ENCODE peak calls at places on chromosomes 16 and 17, in nine cellular contexts. One of them, this sample, is unnamed.

GRCh38 chr17:30472238-30472890 is 4.8 kb upstream of the GOSR1 start:
- DNase-seq in transverse colon: no peak
- DNase-seq in SK-N-SH: no peak
- DNase-seq in HepG2: no peak
- DNase-seq in HCT116: no peak
- DNase-seq in stomach: no peak
- DNase-seq in prostate gland: peak; percentile 10
- DNase-seq in H1: no peak
- DNase-seq in K562: no peak
- DNase-seq in this sample: no peak

GRCh38 chr17:9531080-9531479 is 44.5 kb downstream of the STX8 start:
- DNase-seq in transverse colon: no peak
- DNase-seq in SK-N-SH: no peak
- DNase-seq in HepG2: no peak
- DNase-seq in HCT116: no peak
- DNase-seq in stomach: no peak
- DNase-seq in prostate gland: no peak
- DNase-seq in H1: no peak
- DNase-seq in K562: no peak
- DNase-seq in this sample: no peak

GRCh38 chr17:80133626-80133970 is 13.3 kb downstream of the EIF4A3 start:
- DNase-seq in transverse colon: no peak
- DNase-seq in SK-N-SH: no peak
- DNase-seq in HepG2: no peak
- DNase-seq in HCT116: no peak
- DNase-seq in stomach: no peak
- DNase-seq in prostate gland: peak; percentile 48
- DNase-seq in H1: no peak
- DNase-seq in K562: no peak
- DNase-seq in this sample: no peak

GRCh38 chr16:68760671-68761275 is 23.7 kb downstream of the CDH1 start:
- DNase-seq in transverse colon: peak; percentile 41
- DNase-seq in SK-N-SH: no peak
- DNase-seq in HepG2: peak; percentile 87
- DNase-seq in HCT116: no peak
- DNase-seq in stomach: no peak
- DNase-seq in prostate gland: no peak
- DNase-seq in H1: no peak
- DNase-seq in K562: peak; percentile 45
- DNase-seq in this sample: no peak

GRCh38 chr16:86901483-86901882 is 323.1 kb downstream of the FOXL1 start:
- DNase-seq in transverse colon: no peak
- DNase-seq in SK-N-SH: no peak
- DNase-seq in HepG2: no peak
- DNase-seq in HCT116: no peak
- DNase-seq in stomach: no peak
- DNase-seq in prostate gland: no peak
- DNase-seq in H1: no peak
- DNase-seq in K562: no peak
- DNase-seq in this sample: no peak

GRCh38 chr16:11135167-11135973 is 120.6 kb downstream of the SOCS1 start:
- DNase-seq in transverse colon: no peak
- DNase-seq in SK-N-SH: no peak
- DNase-seq in HepG2: no peak
- DNase-seq in HCT116: no peak
- DNase-seq in stomach: no peak
- DNase-seq in prostate gland: no peak
- DNase-seq in H1: no peak
- DNase-seq in K562: no peak
- DNase-seq in this sample: no peak

GRCh38 chr16:50259334-50260205 is 6.8 kb upstream of the ADCY7 start:
- DNase-seq in transverse colon: peak; percentile 38
- DNase-seq in SK-N-SH: peak; percentile 53
- DNase-seq in HepG2: no peak
- DNase-seq in HCT116: no peak
- DNase-seq in stomach: peak; percentile 26
- DNase-seq in prostate gland: no peak
- DNase-seq in H1: no peak
- DNase-seq in K562: no peak
- DNase-seq in this sample: no peak

GRCh38 chr17:82124101-82124500 is 26.1 kb upstream of the FASN start:
- DNase-seq in transverse colon: no peak
- DNase-seq in SK-N-SH: no peak
- DNase-seq in HepG2: no peak
- DNase-seq in HCT116: no peak
- DNase-seq in stomach: no peak
- DNase-seq in prostate gland: no peak
- DNase-seq in H1: no peak
- DNase-seq in K562: no peak
- DNase-seq in this sample: no peak

GRCh38 chr17:35801583-35802224 is 6.3 kb upstream of the MMP28 start:
- DNase-seq in transverse colon: peak; percentile 81
- DNase-seq in SK-N-SH: peak; percentile 83
- DNase-seq in HepG2: no peak
- DNase-seq in HCT116: no peak
- DNase-seq in stomach: peak; percentile 72
- DNase-seq in prostate gland: peak; percentile 82
- DNase-seq in H1: no peak
- DNase-seq in K562: peak; percentile 30
- DNase-seq in this sample: no peak

GRCh38 chr16:87945351-87946042 is 5.7 kb upstream of the BANP start:
- DNase-seq in transverse colon: peak; percentile 80
- DNase-seq in SK-N-SH: peak; percentile 90
- DNase-seq in HepG2: no peak
- DNase-seq in HCT116: peak; percentile 90
- DNase-seq in stomach: peak; percentile 78
- DNase-seq in prostate gland: peak; percentile 83
- DNase-seq in H1: no peak
- DNase-seq in K562: no peak
- DNase-seq in this sample: no peak

GRCh38 chr17:285751-286422 is 66.7 kb downstream of the RPH3AL start:
- DNase-seq in transverse colon: no peak
- DNase-seq in SK-N-SH: no peak
- DNase-seq in HepG2: no peak
- DNase-seq in HCT116: no peak
- DNase-seq in stomach: no peak
- DNase-seq in prostate gland: no peak
- DNase-seq in H1: peak; percentile 61
- DNase-seq in K562: no peak
- DNase-seq in this sample: no peak

GRCh38 chr16:56822966-56823739 is 41.9 kb upstream of the SLC12A3 start:
- DNase-seq in transverse colon: no peak
- DNase-seq in SK-N-SH: no peak
- DNase-seq in HepG2: no peak
- DNase-seq in HCT116: no peak
- DNase-seq in stomach: no peak
- DNase-seq in prostate gland: no peak
- DNase-seq in H1: no peak
- DNase-seq in K562: no peak
- DNase-seq in this sample: no peak

GRCh38 chr17:10118788-10119130 is 79.6 kb downstream of the GAS7 start:
- DNase-seq in transverse colon: no peak
- DNase-seq in SK-N-SH: no peak
- DNase-seq in HepG2: no peak
- DNase-seq in HCT116: no peak
- DNase-seq in stomach: no peak
- DNase-seq in prostate gland: no peak
- DNase-seq in H1: no peak
- DNase-seq in K562: no peak
- DNase-seq in this sample: no peak

GRCh38 chr17:22266231-22266630 is 573.9 kb downstream of the KCNJ18 start:
- DNase-seq in transverse colon: no peak
- DNase-seq in SK-N-SH: peak; percentile 71
- DNase-seq in HepG2: no peak
- DNase-seq in HCT116: no peak
- DNase-seq in stomach: peak; percentile 17
- DNase-seq in prostate gland: no peak
- DNase-seq in H1: no peak
- DNase-seq in K562: peak; percentile 53
- DNase-seq in this sample: no peak

GRCh38 chr17:22268912-22269220 is 576.5 kb downstream of the KCNJ18 start:
- DNase-seq in transverse colon: no peak
- DNase-seq in SK-N-SH: no peak
- DNase-seq in HepG2: no peak
- DNase-seq in HCT116: no peak
- DNase-seq in stomach: peak; percentile 10
- DNase-seq in prostate gland: no peak
- DNase-seq in H1: no peak
- DNase-seq in K562: no peak
- DNase-seq in this sample: no peak

GRCh38 chr17:22270381-22270780 is 578.1 kb downstream of the KCNJ18 start:
- DNase-seq in transverse colon: no peak
- DNase-seq in SK-N-SH: no peak
- DNase-seq in HepG2: no peak
- DNase-seq in HCT116: no peak
- DNase-seq in stomach: no peak
- DNase-seq in prostate gland: no peak
- DNase-seq in H1: no peak
- DNase-seq in K562: no peak
- DNase-seq in this sample: no peak

GRCh38 chr17:22267019-22267418 is 574.7 kb downstream of the KCNJ18 start:
- DNase-seq in transverse colon: no peak
- DNase-seq in SK-N-SH: no peak
- DNase-seq in HepG2: no peak
- DNase-seq in HCT116: no peak
- DNase-seq in stomach: no peak
- DNase-seq in prostate gland: no peak
- DNase-seq in H1: no peak
- DNase-seq in K562: no peak
- DNase-seq in this sample: no peak

GRCh38 chr17:22268214-22268911 is 576.0 kb downstream of the KCNJ18 start:
- DNase-seq in transverse colon: no peak
- DNase-seq in SK-N-SH: peak; percentile 69
- DNase-seq in HepG2: no peak
- DNase-seq in HCT116: no peak
- DNase-seq in stomach: peak; percentile 24
- DNase-seq in prostate gland: no peak
- DNase-seq in H1: no peak
- DNase-seq in K562: peak; percentile 29
- DNase-seq in this sample: no peak
- H3K9me3 ChIP-seq in transverse colon: no peaks in the 10 kb centered on the region
- H3K9me3 ChIP-seq in SK-N-SH: no peaks in the 10 kb centered on the region
- H3K9me3 ChIP-seq in HepG2: no peaks in the 10 kb centered on the region
- H3K9me3 ChIP-seq in HCT116: peaks cover 28% of the 10 kb centered on the region
- H3K9me3 ChIP-seq in stomach: peaks cover 10% of the 10 kb centered on the region
- H3K9me3 ChIP-seq in prostate gland: no peaks in the 10 kb centered on the region
- H3K9me3 ChIP-seq in H1: peaks cover 64% of the 10 kb centered on the region
- H3K9me3 ChIP-seq in K562: no peaks in the 10 kb centered on the region
- H3K9me3 ChIP-seq in this sample: no peaks in the 10 kb centered on the region

DNA sequence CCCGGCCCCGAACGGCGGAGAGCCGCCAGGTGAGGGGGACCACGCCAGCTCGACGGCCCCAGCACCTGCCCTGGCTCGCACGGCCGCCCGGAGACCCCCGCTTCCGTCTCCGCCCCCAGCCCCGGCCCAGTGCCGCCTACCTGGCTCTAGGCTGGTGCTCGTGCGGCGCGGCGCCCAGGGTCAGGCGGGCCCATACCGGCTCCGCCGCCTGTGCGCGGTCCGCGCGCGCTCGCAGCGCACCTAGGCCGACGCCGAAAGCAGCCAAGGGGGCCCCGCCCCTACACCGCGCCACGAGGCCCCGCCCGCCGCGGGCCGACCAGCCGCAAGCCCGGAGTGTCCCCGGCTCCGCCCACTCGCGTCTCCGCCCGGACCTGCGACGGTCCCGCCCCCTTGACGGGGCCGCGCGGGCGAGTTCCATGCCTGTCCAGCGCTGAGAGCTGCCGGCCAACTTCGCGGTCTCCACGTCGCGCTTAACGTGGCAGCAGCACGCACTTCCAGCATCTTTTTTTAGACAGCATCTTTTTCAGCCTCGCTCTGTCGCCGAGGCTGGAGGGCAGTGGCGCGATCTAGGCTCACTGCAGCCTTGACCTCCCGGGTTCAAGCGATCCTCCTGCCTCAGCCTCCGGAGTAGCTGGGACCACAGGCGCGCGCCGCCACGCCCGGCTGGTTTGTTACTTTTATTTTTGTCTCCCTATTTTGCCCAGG is at the start of gene SLC25A39:
- DNase-seq in transverse colon: peak; percentile 96
- DNase-seq in SK-N-SH: peak; percentile 98
- DNase-seq in HepG2: peak; percentile 85
- DNase-seq in HCT116: peak; percentile 84
- DNase-seq in stomach: peak; percentile 97
- DNase-seq in prostate gland: peak; percentile 92
- DNase-seq in H1: peak; percentile 98
- DNase-seq in K562: peak; percentile 95
- DNase-seq in this sample: peak; percentile 97
- TF ChIP-seq POLR2AphosphoS5 in transverse colon: peak; percentile 86
- TF ChIP-seq POLR2AphosphoS5 in SK-N-SH: peak; percentile 66
- TF ChIP-seq POLR2AphosphoS5 in HepG2: peak; percentile 53
- TF ChIP-seq POLR2AphosphoS5 in HCT116: peak; percentile 94
- TF ChIP-seq POLR2AphosphoS5 in stomach: peak; percentile 79
- TF ChIP-seq POLR2AphosphoS5 in prostate gland: peak; percentile 69
- TF ChIP-seq POLR2AphosphoS5 in H1: no peak
- TF ChIP-seq POLR2AphosphoS5 in K562: no peak
- TF ChIP-seq POLR2AphosphoS5 in this sample: peak; percentile 91

DNA sequence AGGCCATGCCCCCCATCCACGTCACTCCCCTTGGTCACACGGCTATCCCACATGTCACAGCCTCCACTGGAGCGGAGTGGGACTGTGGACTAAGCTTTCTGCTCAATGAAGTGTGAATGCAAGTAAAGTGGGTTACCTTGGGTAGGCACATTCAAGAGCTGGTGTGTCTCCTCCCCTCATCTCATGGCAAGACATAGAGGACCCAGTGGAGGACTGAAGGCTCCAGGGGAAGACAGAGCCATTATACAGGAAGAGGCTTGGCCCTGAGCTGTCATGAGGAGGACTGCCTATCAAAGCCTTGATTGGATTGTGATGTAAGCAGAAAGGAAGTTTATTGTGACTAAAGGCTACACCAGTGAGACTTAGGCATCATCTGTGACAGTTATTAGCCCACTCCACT is 129.2 kb upstream of the CCL2 start:
- DNase-seq in transverse colon: no peak
- DNase-seq in SK-N-SH: no peak
- DNase-seq in HepG2: no peak
- DNase-seq in HCT116: no peak
- DNase-seq in stomach: no peak
- DNase-seq in prostate gland: no peak
- DNase-seq in H1: peak; percentile 31
- DNase-seq in K562: no peak
- DNase-seq in this sample: peak; percentile 90
- H3K9me3 ChIP-seq in transverse colon: no peaks in the 10 kb centered on the region
- H3K9me3 ChIP-seq in SK-N-SH: no peaks in the 10 kb centered on the region
- H3K9me3 ChIP-seq in HepG2: no peaks in the 10 kb centered on the region
- H3K9me3 ChIP-seq in HCT116: no peaks in the 10 kb centered on the region
- H3K9me3 ChIP-seq in stomach: no peaks in the 10 kb centered on the region
- H3K9me3 ChIP-seq in prostate gland: no peaks in the 10 kb centered on the region
- H3K9me3 ChIP-seq in H1: no peaks in the 10 kb centered on the region
- H3K9me3 ChIP-seq in K562: no peaks in the 10 kb centered on the region
- H3K9me3 ChIP-seq in this sample: no peaks in the 10 kb centered on the region

GRCh38 chr16:17358350-17358749 is 112.4 kb downstream of the XYLT1 start:
- DNase-seq in transverse colon: no peak
- DNase-seq in SK-N-SH: no peak
- DNase-seq in HepG2: no peak
- DNase-seq in HCT116: no peak
- DNase-seq in stomach: no peak
- DNase-seq in prostate gland: no peak
- DNase-seq in H1: no peak
- DNase-seq in K562: no peak
- DNase-seq in this sample: no peak
- TF ChIP-seq POLR2AphosphoS5 in transverse colon: no peak
- TF ChIP-seq POLR2AphosphoS5 in SK-N-SH: no peak
- TF ChIP-seq POLR2AphosphoS5 in HepG2: no peak
- TF ChIP-seq POLR2AphosphoS5 in HCT116: no peak
- TF ChIP-seq POLR2AphosphoS5 in stomach: no peak
- TF ChIP-seq POLR2AphosphoS5 in prostate gland: no peak
- TF ChIP-seq POLR2AphosphoS5 in H1: no peak
- TF ChIP-seq POLR2AphosphoS5 in K562: no peak
- TF ChIP-seq POLR2AphosphoS5 in this sample: no peak